ENCODE peak calls at places on chromosomes 1 and 21, in ten cellular contexts. Z is stimulated activated CD4-positive, alpha-beta T cell treated with anti-CD3 and anti-CD28 coated beads, Interleukin-4, amount 100 ng/mL, for 48 hours; F is ecto neural progenitor cell; K is IMR-90; C is effector CD4-positive, alpha-beta T cell; T is CD8-positive, alpha-beta memory T cell; M is lower lobe of right lung; H is left lung; I is SJSA1; J is astrocyte of the hippocampus. B is an unnamed sample.

GRCh38 chr1:6098303-6099215 is 52.9 kb downstream of the KCNAB2 start:
- DNase-seq in Z (no peak), F (no peak), K (no peak), C (no peak), T (no peak), M (peak), H (peak), I (peak), J (no peak), B (no peak)

GRCh38 chr1:41325801-41326200 is 35.4 kb upstream of the FOXO6 start:
- DNase-seq in Z (no peak), F (no peak), K (no peak), C (no peak), T (no peak), M (no peak), H (no peak), I (no peak), J (peak), B (no peak)

GRCh38 chr1:61337981-61338848 is 255.9 kb downstream of the NFIA start:
- DNase-seq in Z (no peak), F (peak), K (peak), C (no peak), T (no peak), M (peak), H (no peak), I (peak), J (peak), B (peak)

GRCh38 chr1:53279556-53280160 is 41.3 kb upstream of the MAGOH start:
- DNase-seq in Z (no peak), F (no peak), K (no peak), C (no peak), T (no peak), M (no peak), H (no peak), I (no peak), J (no peak), B (no peak)

GRCh38 chr21:16572032-16572431 is 842.2 kb downstream of the USP25 start:
- DNase-seq in Z (no peak), F (no peak), K (peak), C (no peak), T (no peak), M (no peak), H (no peak), I (no peak), J (no peak), B (no peak)

GRCh38 chr21:42194863-42195262 is 24.1 kb upstream of the ABCG1 start:
- DNase-seq in Z (no peak), F (peak), K (no peak), C (no peak), T (no peak), M (no peak), H (no peak), I (no peak), J (no peak), B (no peak)

GRCh38 chr1:25519624-25520023 is 23.8 kb upstream of the LDLRAP1 start:
- DNase-seq in Z (no peak), F (no peak), K (peak), C (no peak), T (no peak), M (no peak), H (no peak), I (no peak), J (peak), B (peak)

GRCh38 chr1:119440908-119441307 is 26.0 kb downstream of the HSD3B2 start:
- DNase-seq in Z (no peak), F (no peak), K (no peak), C (no peak), T (no peak), M (no peak), H (no peak), I (no peak), J (no peak), B (no peak)

GRCh38 chr1:237788069-237788468 is 102.7 kb downstream of the ZP4 start:
- DNase-seq in Z (no peak), F (no peak), K (no peak), C (no peak), T (no peak), M (no peak), H (no peak), I (no peak), J (no peak), B (no peak)

GRCh38 chr1:113242481-113242880 is 147.8 kb upstream of the MAGI3 start:
- DNase-seq in Z (no peak), F (no peak), K (no peak), C (no peak), T (no peak), M (no peak), H (no peak), I (no peak), J (no peak), B (no peak)

GRCh38 chr1:10629091-10629815 is 154.5 kb downstream of the PEX14 start:
- DNase-seq in Z (no peak), F (no peak), K (no peak), C (no peak), T (no peak), M (peak), H (peak), I (no peak), J (no peak), B (no peak)

GRCh38 chr1:17206196-17206595 is 1.3 kb downstream of the PADI1 start:
- DNase-seq in Z (no peak), F (no peak), K (no peak), C (no peak), T (no peak), M (peak), H (no peak), I (no peak), J (no peak), B (no peak)

GRCh38 chr1:221274373-221274772 is 395.1 kb downstream of the HLX start:
- DNase-seq in Z (no peak), F (peak), K (no peak), C (no peak), T (no peak), M (no peak), H (peak), I (no peak), J (no peak), B (no peak)

GRCh38 chr21:34027727-34028461 is 45.5 kb upstream of the MRPS6 start:
- DNase-seq in Z (no peak), F (no peak), K (no peak), C (no peak), T (no peak), M (no peak), H (no peak), I (peak), J (no peak), B (no peak)

GRCh38 chr1:189185077-189185476 is 1292.6 kb downstream of the BRINP3 start:
- DNase-seq in Z (no peak), F (no peak), K (peak), C (no peak), T (no peak), M (no peak), H (no peak), I (no peak), J (no peak), B (no peak)

GRCh38 chr1:67439277-67440029 is 9.3 kb upstream of the SERBP1 start:
- DNase-seq in Z (no peak), F (no peak), K (no peak), C (no peak), T (no peak), M (no peak), H (no peak), I (no peak), J (peak), B (no peak)

GRCh38 chr1:52552505-52553371 is at the start of gene TUT4:
- DNase-seq in Z (peak), F (peak), K (peak), C (peak), T (peak), M (peak), H (peak), I (peak), J (peak), B (peak)

GRCh38 chr1:154489863-154490262 is 12.2 kb upstream of the TDRD10 start:
- DNase-seq in Z (no peak), F (no peak), K (no peak), C (no peak), T (no peak), M (no peak), H (no peak), I (no peak), J (no peak), B (no peak)

GRCh38 chr1:1540015-1540816 is at the start of gene TMEM240:
- DNase-seq in Z (peak), F (peak), K (peak), C (peak), T (peak), M (peak), H (no peak), I (no peak), J (peak), B (no peak)

GRCh38 chr21:31735518-31735992 is 3.6 kb upstream of the SCAF4 start:
- DNase-seq in Z (no peak), F (no peak), K (no peak), C (no peak), T (no peak), M (no peak), H (no peak), I (no peak), J (no peak), B (no peak)

GRCh38 chr1:204084247-204084772 is 11.4 kb downstream of the SOX13 start:
- DNase-seq in Z (no peak), F (peak), K (no peak), C (no peak), T (no peak), M (peak), H (peak), I (no peak), J (peak), B (no peak)

GRCh38 chr1:234745844-234746797 is 136.1 kb upstream of the IRF2BP2 start:
- DNase-seq in Z (no peak), F (no peak), K (peak), C (no peak), T (no peak), M (no peak), H (no peak), I (peak), J (peak), B (no peak)

GRCh38 chr1:245310605-245311531 is 156.1 kb downstream of the KIF26B start:
- DNase-seq in Z (no peak), F (peak), K (no peak), C (no peak), T (no peak), M (peak), H (peak), I (no peak), J (no peak), B (no peak)

GRCh38 chr21:35932232-35932911 is 128.0 kb downstream of the SETD4 start:
- DNase-seq in Z (no peak), F (no peak), K (peak), C (no peak), T (no peak), M (peak), H (no peak), I (peak), J (peak), B (peak)

GRCh38 chr1:65528104-65528503 is 107.6 kb downstream of the LEPR start:
- DNase-seq in Z (no peak), F (no peak), K (no peak), C (no peak), T (no peak), M (no peak), H (no peak), I (no peak), J (no peak), B (no peak)

GRCh38 chr21:42091899-42092508 is 20.9 kb downstream of the UMODL1 start:
- DNase-seq in Z (no peak), F (no peak), K (no peak), C (no peak), T (no peak), M (no peak), H (no peak), I (no peak), J (no peak), B (no peak)

GRCh38 chr1:8874230-8875201 is 4.0 kb downstream of the ENO1 start:
- DNase-seq in Z (no peak), F (no peak), K (peak), C (no peak), T (no peak), M (no peak), H (no peak), I (no peak), J (peak), B (no peak)

GRCh38 chr1:55425310-55425930 is 210.3 kb upstream of the USP24 start:
- DNase-seq in Z (no peak), F (no peak), K (no peak), C (no peak), T (no peak), M (no peak), H (no peak), I (no peak), J (no peak), B (no peak)